ENCODE peak calls at places on chromosome 15, in eight cellular contexts. One of them, this sample, is unnamed.

GRCh38 chr15:43268111-43269105 is 1.7 kb upstream of the TGM5 start:
- DNase-seq in HCT116: no peak
- DNase-seq in thyroid gland: no peak
- DNase-seq in K562: no peak
- DNase-seq in gastrocnemius medialis: no peak
- DNase-seq in adrenal gland: no peak
- DNase-seq in IMR-90: no peak
- DNase-seq in sigmoid colon: no peak
- DNase-seq in this sample: no peak

GRCh38 chr15:72784233-72784876 is 797 bp upstream of the ADPGK start:
- DNase-seq in HCT116: peak; percentile 59
- DNase-seq in sigmoid colon: no peak
- DNase-seq in adrenal gland: peak; percentile 70
- DNase-seq in gastrocnemius medialis: peak; percentile 35
- DNase-seq in IMR-90: peak; percentile 89
- DNase-seq in thyroid gland: no peak
- DNase-seq in K562: peak; percentile 50
- DNase-seq in this sample: no peak

GRCh38 chr15:39140060-39140604 is 440.7 kb upstream of the THBS1 start:
- DNase-seq in K562: peak; percentile 81
- DNase-seq in HCT116: no peak
- DNase-seq in thyroid gland: no peak
- DNase-seq in IMR-90: peak; percentile 98
- DNase-seq in adrenal gland: peak; percentile 16
- DNase-seq in sigmoid colon: no peak
- DNase-seq in gastrocnemius medialis: no peak
- DNase-seq in this sample: no peak

GRCh38 chr15:29888651-29889050 is 66.4 kb upstream of the TJP1 start:
- DNase-seq in thyroid gland: no peak
- DNase-seq in gastrocnemius medialis: no peak
- DNase-seq in IMR-90: peak; percentile 77
- DNase-seq in K562: no peak
- DNase-seq in adrenal gland: no peak
- DNase-seq in sigmoid colon: no peak
- DNase-seq in HCT116: no peak
- DNase-seq in this sample: no peak

GRCh38 chr15:39951561-39951960 is 17.6 kb downstream of the EIF2AK4 start:
- DNase-seq in HCT116: no peak
- DNase-seq in gastrocnemius medialis: no peak
- DNase-seq in IMR-90: no peak
- DNase-seq in thyroid gland: no peak
- DNase-seq in adrenal gland: no peak
- DNase-seq in K562: no peak
- DNase-seq in sigmoid colon: no peak
- DNase-seq in this sample: no peak

GRCh38 chr15:77685082-77685815 is 52.5 kb upstream of the LINGO1 start:
- DNase-seq in sigmoid colon: no peak
- DNase-seq in gastrocnemius medialis: no peak
- DNase-seq in HCT116: no peak
- DNase-seq in IMR-90: no peak
- DNase-seq in adrenal gland: no peak
- DNase-seq in thyroid gland: no peak
- DNase-seq in K562: no peak
- DNase-seq in this sample: no peak

GRCh38 chr15:66085128-66085527 is 168.4 kb downstream of the MEGF11 start:
- DNase-seq in HCT116: no peak
- DNase-seq in thyroid gland: no peak
- DNase-seq in IMR-90: no peak
- DNase-seq in sigmoid colon: peak; percentile 22
- DNase-seq in gastrocnemius medialis: no peak
- DNase-seq in adrenal gland: no peak
- DNase-seq in K562: no peak
- DNase-seq in this sample: no peak

GRCh38 chr15:28994142-28994829 is 108.5 kb downstream of the APBA2 start:
- DNase-seq in sigmoid colon: no peak
- DNase-seq in adrenal gland: no peak
- DNase-seq in IMR-90: no peak
- DNase-seq in gastrocnemius medialis: no peak
- DNase-seq in HCT116: no peak
- DNase-seq in K562: no peak
- DNase-seq in thyroid gland: no peak
- DNase-seq in this sample: no peak

DNA sequence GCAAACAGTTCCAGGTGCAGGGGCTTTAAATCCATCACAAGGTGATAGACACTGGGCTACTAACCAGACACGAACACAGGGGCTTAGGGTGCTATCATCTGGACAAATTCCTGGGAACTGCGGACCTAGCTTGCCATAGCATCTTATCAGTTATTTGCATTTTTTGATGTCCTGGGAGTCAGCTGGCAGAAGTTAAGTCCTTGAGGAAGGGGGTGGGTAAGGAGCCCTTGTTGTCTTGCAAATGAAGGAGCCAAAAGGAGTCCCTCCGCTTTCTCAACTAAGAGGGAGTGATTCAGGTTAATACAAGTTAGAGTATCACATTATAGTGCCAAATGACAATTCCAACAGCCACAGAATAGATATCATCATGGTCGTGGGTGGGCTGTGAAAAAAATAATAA is 108.9 kb downstream of the NPAP1 start:
- DNase-seq in IMR-90: no peak
- DNase-seq in adrenal gland: no peak
- DNase-seq in sigmoid colon: no peak
- DNase-seq in gastrocnemius medialis: no peak
- DNase-seq in K562: no peak
- DNase-seq in HCT116: no peak
- DNase-seq in thyroid gland: no peak
- DNase-seq in this sample: no peak
- TF ChIP-seq CTCF in IMR-90: no peak
- TF ChIP-seq CTCF in adrenal gland: no peak
- TF ChIP-seq CTCF in sigmoid colon: no peak
- TF ChIP-seq CTCF in gastrocnemius medialis: no peak
- TF ChIP-seq CTCF in K562: no peak
- TF ChIP-seq CTCF in HCT116: no peak
- TF ChIP-seq CTCF in thyroid gland: no peak
- TF ChIP-seq CTCF in this sample: no peak

GRCh38 chr15:63504247-63504978 is at the start of gene USP3:
- DNase-seq in thyroid gland: peak; percentile 94
- DNase-seq in gastrocnemius medialis: peak; percentile 95
- DNase-seq in adrenal gland: peak; percentile 94
- DNase-seq in IMR-90: peak; percentile 94
- DNase-seq in HCT116: peak; percentile 89
- DNase-seq in sigmoid colon: peak; percentile 98
- DNase-seq in K562: peak; percentile 95
- DNase-seq in this sample: peak; percentile 97
- TF ChIP-seq POLR2A in thyroid gland: no peak
- TF ChIP-seq POLR2A in gastrocnemius medialis: peak; percentile 91
- TF ChIP-seq POLR2A in adrenal gland: peak; percentile 93
- TF ChIP-seq POLR2A in IMR-90: peak; percentile 89
- TF ChIP-seq POLR2A in HCT116: peak; percentile 75
- TF ChIP-seq POLR2A in sigmoid colon: peak; percentile 51
- TF ChIP-seq POLR2A in K562: peak; percentile 88
- TF ChIP-seq POLR2A in this sample: peak; percentile 93

DNA sequence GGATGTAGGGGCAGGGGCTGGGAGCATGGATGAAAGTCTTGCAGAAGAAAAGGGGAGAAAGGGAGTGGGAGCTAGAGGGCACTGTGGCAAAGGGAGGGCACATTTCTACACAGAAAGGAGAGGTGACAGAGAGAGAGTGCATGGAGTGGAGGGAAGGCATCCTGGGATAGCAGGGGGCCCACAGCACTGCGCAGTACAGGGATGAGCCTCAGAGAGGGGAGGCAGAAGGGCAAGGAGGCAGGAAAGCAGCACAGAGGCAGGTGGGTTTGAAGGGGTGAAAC is 5.4 kb downstream of the STOML1 start:
- DNase-seq in gastrocnemius medialis: no peak
- DNase-seq in thyroid gland: no peak
- DNase-seq in HCT116: no peak
- DNase-seq in sigmoid colon: no peak
- DNase-seq in adrenal gland: no peak
- DNase-seq in IMR-90: no peak
- DNase-seq in K562: no peak
- DNase-seq in this sample: no peak
- TF ChIP-seq CTCF in gastrocnemius medialis: no peak
- TF ChIP-seq CTCF in thyroid gland: no peak
- TF ChIP-seq CTCF in HCT116: no peak
- TF ChIP-seq CTCF in sigmoid colon: no peak
- TF ChIP-seq CTCF in adrenal gland: no peak
- TF ChIP-seq CTCF in IMR-90: no peak
- TF ChIP-seq CTCF in K562: no peak
- TF ChIP-seq CTCF in this sample: no peak

GRCh38 chr15:31344266-31344665 is 17.6 kb downstream of the KLF13 start:
- DNase-seq in adrenal gland: no peak
- DNase-seq in sigmoid colon: no peak
- DNase-seq in K562: no peak
- DNase-seq in IMR-90: no peak
- DNase-seq in thyroid gland: peak; percentile 60
- DNase-seq in HCT116: no peak
- DNase-seq in gastrocnemius medialis: peak; percentile 67
- DNase-seq in this sample: no peak

GRCh38 chr15:31343831-31344230 is 17.2 kb downstream of the KLF13 start:
- DNase-seq in K562: no peak
- DNase-seq in gastrocnemius medialis: peak; percentile 44
- DNase-seq in sigmoid colon: no peak
- DNase-seq in adrenal gland: no peak
- DNase-seq in IMR-90: no peak
- DNase-seq in thyroid gland: peak; percentile 27
- DNase-seq in HCT116: no peak
- DNase-seq in this sample: peak; percentile 18

GRCh38 chr15:31346367-31347066 is 19.9 kb downstream of the KLF13 start:
- DNase-seq in thyroid gland: no peak
- DNase-seq in HCT116: no peak
- DNase-seq in gastrocnemius medialis: no peak
- DNase-seq in adrenal gland: no peak
- DNase-seq in sigmoid colon: no peak
- DNase-seq in K562: no peak
- DNase-seq in IMR-90: no peak
- DNase-seq in this sample: no peak

GRCh38 chr15:31345606-31346366 is 19.2 kb downstream of the KLF13 start:
- DNase-seq in thyroid gland: no peak
- DNase-seq in gastrocnemius medialis: peak; percentile 60
- DNase-seq in IMR-90: no peak
- DNase-seq in sigmoid colon: no peak
- DNase-seq in adrenal gland: no peak
- DNase-seq in K562: no peak
- DNase-seq in HCT116: no peak
- DNase-seq in this sample: no peak

DNA sequence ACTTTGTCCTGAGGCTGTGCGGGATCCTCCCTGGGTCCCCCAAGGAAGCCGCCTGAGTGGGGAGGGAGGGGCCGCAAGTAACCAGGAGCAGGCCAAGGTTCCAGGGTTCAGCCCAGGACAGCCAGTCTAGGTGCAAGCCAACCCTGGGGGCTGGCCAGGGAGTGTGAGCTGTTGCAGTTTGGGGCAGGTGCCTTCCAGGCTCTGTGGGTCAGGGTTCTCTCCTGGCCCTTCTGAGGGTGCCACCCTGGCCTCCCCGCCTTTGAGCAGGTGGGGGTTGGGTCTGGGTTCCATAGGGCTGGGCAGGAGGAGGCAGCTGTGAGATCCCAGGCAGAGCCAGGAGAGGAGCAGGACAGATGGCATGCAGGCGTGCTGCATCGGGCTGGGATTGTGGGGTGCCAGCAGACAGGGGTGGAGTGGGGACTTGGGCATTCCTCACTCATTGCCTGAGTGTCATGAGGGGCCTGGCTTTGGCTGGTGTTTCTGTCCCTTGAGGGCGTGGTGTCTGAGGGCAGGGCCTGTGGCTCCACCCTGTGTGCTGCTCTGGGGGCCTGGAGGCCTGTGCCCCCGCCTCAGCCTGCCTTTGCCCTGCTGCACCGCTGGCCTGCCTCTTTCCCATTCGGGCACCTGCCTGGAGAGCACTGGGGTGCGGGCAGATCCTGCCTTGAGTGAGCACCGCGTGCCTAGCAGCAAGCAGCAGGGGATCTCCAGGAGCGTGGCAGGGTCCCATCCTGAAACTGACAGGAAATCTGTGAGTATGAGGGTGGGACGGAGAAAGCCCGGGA is 18.4 kb downstream of the KLF13 start:
- DNase-seq in thyroid gland: peak; percentile 30
- DNase-seq in sigmoid colon: no peak
- DNase-seq in K562: no peak
- DNase-seq in adrenal gland: no peak
- DNase-seq in IMR-90: no peak
- DNase-seq in gastrocnemius medialis: peak; percentile 94
- DNase-seq in HCT116: no peak
- DNase-seq in this sample: peak; percentile 89
- TF ChIP-seq POLR2A in thyroid gland: no peak
- TF ChIP-seq POLR2A in sigmoid colon: no peak
- TF ChIP-seq POLR2A in K562: no peak
- TF ChIP-seq POLR2A in adrenal gland: no peak
- TF ChIP-seq POLR2A in IMR-90: no peak
- TF ChIP-seq POLR2A in gastrocnemius medialis: peak; percentile 37
- TF ChIP-seq POLR2A in HCT116: no peak
- TF ChIP-seq POLR2A in this sample: peak; percentile 29

GRCh38 chr15:57785039-57785438 is 78.5 kb downstream of the POLR2M start:
- DNase-seq in K562: no peak
- DNase-seq in gastrocnemius medialis: no peak
- DNase-seq in thyroid gland: no peak
- DNase-seq in adrenal gland: no peak
- DNase-seq in IMR-90: no peak
- DNase-seq in HCT116: no peak
- DNase-seq in sigmoid colon: no peak
- DNase-seq in this sample: no peak
- TF ChIP-seq CTCF in K562: no peak
- TF ChIP-seq CTCF in gastrocnemius medialis: no peak
- TF ChIP-seq CTCF in thyroid gland: no peak
- TF ChIP-seq CTCF in adrenal gland: no peak
- TF ChIP-seq CTCF in IMR-90: no peak
- TF ChIP-seq CTCF in HCT116: no peak
- TF ChIP-seq CTCF in sigmoid colon: no peak
- TF ChIP-seq CTCF in this sample: no peak

DNA sequence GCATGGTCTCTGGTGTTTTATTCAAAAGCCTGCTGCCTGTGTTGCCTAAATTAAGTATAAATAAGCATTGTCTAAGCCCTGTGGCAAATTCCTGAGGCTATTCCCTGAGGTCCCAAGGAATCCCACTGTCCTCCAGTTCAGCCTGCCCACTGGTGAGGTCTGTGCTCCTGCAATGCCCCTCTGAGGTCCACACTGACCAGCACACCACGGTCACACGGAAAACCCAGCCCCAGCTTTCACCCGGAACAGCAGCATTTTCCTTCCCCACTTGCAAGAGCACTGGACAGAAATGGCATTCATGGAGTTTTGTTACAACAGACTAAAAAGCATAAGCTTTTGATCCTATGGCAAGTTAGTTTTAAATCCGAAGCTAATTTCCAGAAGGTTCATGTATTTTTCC is 234.0 kb downstream of the KLF13 start:
- DNase-seq in adrenal gland: no peak
- DNase-seq in IMR-90: no peak
- DNase-seq in K562: no peak
- DNase-seq in HCT116: no peak
- DNase-seq in sigmoid colon: no peak
- DNase-seq in thyroid gland: no peak
- DNase-seq in gastrocnemius medialis: no peak
- DNase-seq in this sample: no peak
- TF ChIP-seq POLR2A in adrenal gland: no peak
- TF ChIP-seq POLR2A in IMR-90: no peak
- TF ChIP-seq POLR2A in K562: no peak
- TF ChIP-seq POLR2A in HCT116: no peak
- TF ChIP-seq POLR2A in sigmoid colon: no peak
- TF ChIP-seq POLR2A in thyroid gland: no peak
- TF ChIP-seq POLR2A in gastrocnemius medialis: no peak
- TF ChIP-seq POLR2A in this sample: no peak

GRCh38 chr15:69045810-69046209 is 31.3 kb downstream of the NOX5 start:
- DNase-seq in sigmoid colon: no peak
- DNase-seq in HCT116: no peak
- DNase-seq in gastrocnemius medialis: no peak
- DNase-seq in thyroid gland: no peak
- DNase-seq in K562: peak; percentile 39
- DNase-seq in IMR-90: peak; percentile 37
- DNase-seq in adrenal gland: no peak
- DNase-seq in this sample: no peak
- TF ChIP-seq CTCF in sigmoid colon: no peak
- TF ChIP-seq CTCF in HCT116: peak; percentile 44
- TF ChIP-seq CTCF in gastrocnemius medialis: no peak
- TF ChIP-seq CTCF in thyroid gland: no peak
- TF ChIP-seq CTCF in K562: peak; percentile 59
- TF ChIP-seq CTCF in IMR-90: peak; percentile 18
- TF ChIP-seq CTCF in adrenal gland: no peak
- TF ChIP-seq CTCF in this sample: no peak

This sample was measured in transverse colon.